ENCODE peak calls at places on chromosomes 3 and 15, in four cellular contexts. D is spleen, F is A549, V is GM12878. L is an unnamed sample.

GRCh38 chr15:78259232-78259631 is 5.1 kb upstream of the DNAJA4 start:
- DNase-seq in D (no peak), F (no peak), V (no peak), L (no peak)

GRCh38 chr15:95760508-95760907 is 570.0 kb upstream of the NR2F2 start:
- DNase-seq in D (peak), F (no peak), V (no peak), L (peak)

GRCh38 chr15:37095993-37096877 is 4.1 kb downstream of the MEIS2 start:
- DNase-seq in D (peak), F (no peak), V (no peak), L (no peak)

GRCh38 chr3:191070201-191070600 is 128.8 kb upstream of the OSTN start:
- DNase-seq in D (no peak), F (no peak), V (no peak), L (no peak)

GRCh38 chr3:146446026-146446425 is 23.3 kb downstream of the PLSCR2 start:
- DNase-seq in D (no peak), F (no peak), V (no peak), L (no peak)

GRCh38 chr3:128426128-128426921 is 40.4 kb downstream of the DNAJB8 start:
- DNase-seq in D (peak), F (peak), V (no peak), L (peak)

GRCh38 chr15:70604671-70605070 is 158.7 kb downstream of the UACA start:
- DNase-seq in D (no peak), F (no peak), V (no peak), L (no peak)

GRCh38 chr3:66525771-66526170 is 24.9 kb upstream of the LRIG1 start:
- DNase-seq in D (no peak), F (no peak), V (no peak), L (no peak)

GRCh38 chr3:192571197-192571791 is 156.0 kb downstream of the FGF12 start:
- DNase-seq in D (no peak), F (peak), V (no peak), L (no peak)

GRCh38 chr15:65400760-65401606 is 21.8 kb downstream of the IGDCC4 start:
- DNase-seq in D (peak), F (peak), V (no peak), L (peak)

GRCh38 chr15:72463702-72464101 is 10.4 kb upstream of the ARIH1 start:
- DNase-seq in D (no peak), F (no peak), V (no peak), L (no peak)
- TF ChIP-seq CTCF in D (no peak), F (no peak), V (no peak), L (no peak)

GRCh38 chr15:62164500-62165028 is 521 bp downstream of the C2CD4B start:
- DNase-seq in D (peak), F (peak), V (no peak), L (peak)

GRCh38 chr15:62163397-62163796 is 1.7 kb downstream of the C2CD4B start:
- DNase-seq in D (no peak), F (no peak), V (no peak), L (no peak)

GRCh38 chr15:62165029-62165792 is at the start of gene C2CD4B:
- DNase-seq in D (peak), F (peak), V (no peak), L (peak)

GRCh38 chr15:62165793-62166380 is 802 bp upstream of the C2CD4B start:
- DNase-seq in D (no peak), F (no peak), V (no peak), L (no peak)

GRCh38 chr15:62163847-62164499 is 1.1 kb downstream of the C2CD4B start:
- DNase-seq in D (peak), F (no peak), V (no peak), L (no peak)
- H3K4me3 ChIP-seq in D (peak), F (peak), V (no peak), L (no peak)

DNA sequence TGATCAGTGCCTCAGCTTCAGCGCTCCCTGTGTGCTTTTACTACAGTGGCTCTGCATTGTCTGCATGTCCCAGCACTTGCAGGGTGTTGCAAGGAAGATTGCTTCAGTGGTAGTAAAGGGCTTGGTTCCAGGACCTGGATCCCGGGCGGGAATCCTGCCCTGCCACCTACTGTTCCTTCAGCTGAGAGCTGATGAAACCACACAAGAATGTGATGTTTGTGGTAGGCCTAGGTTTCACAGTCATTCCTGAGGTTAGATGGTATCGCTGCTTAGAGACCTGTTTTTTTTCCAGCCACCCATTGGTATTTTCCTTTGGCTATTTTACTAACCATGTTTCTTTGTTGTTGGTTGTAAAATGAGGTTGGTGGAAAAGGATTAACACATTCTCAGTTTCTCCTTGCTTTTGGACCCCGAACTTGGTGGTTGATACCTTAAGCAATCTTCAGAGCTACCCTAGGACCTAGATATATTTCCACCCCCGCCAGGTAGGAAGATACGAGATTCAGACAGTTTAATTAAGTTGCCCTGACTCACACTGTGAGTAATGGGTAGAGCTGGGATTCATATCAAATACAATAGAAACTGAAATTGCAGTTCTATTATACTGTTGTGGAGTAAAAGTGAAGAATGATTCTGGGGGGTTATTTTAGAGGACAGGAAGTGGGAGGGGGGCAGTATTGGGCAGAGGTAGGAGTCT is 11.4 kb downstream of the GPR87 start:
- DNase-seq in D (no peak), F (peak), V (no peak), L (no peak)
- TF ChIP-seq CTCF in D (no peak), F (peak), V (no peak), L (no peak)

GRCh38 chr15:98421419-98422085 is 226.8 kb upstream of the IGF1R start:
- DNase-seq in D (peak), F (peak), V (no peak), L (peak)
- H3K4me3 ChIP-seq in D (peak), F (peak), V (no peak), L (no peak)

GRCh38 chr3:196970547-196971093 is 2.0 kb upstream of the PIGZ start:
- DNase-seq in D (peak), F (no peak), V (no peak), L (no peak)
- TF ChIP-seq CTCF in D (no peak), F (no peak), V (no peak), L (no peak)